ENCODE peak calls at places on chromosome 6, in four cellular contexts. S is PC-9, R is brain microvascular endothelial cell, D is Calu3. X is an unnamed sample.

GRCh38 chr6:142537612-142538478 is 236.0 kb downstream of the ADGRG6 start:
- DNase-seq in R (peak; percentile 14), S (peak; percentile 29), D (no peak), X (no peak)

GRCh38 chr6:85236636-85237035 is 213.2 kb upstream of the NT5E start:
- DNase-seq in S (no peak), D (no peak), R (no peak), X (peak; percentile 62)

GRCh38 chr6:75693534-75693933 is 55.5 kb upstream of the MYO6 start:
- DNase-seq in D (no peak), R (peak; percentile 48), S (no peak), X (no peak)

GRCh38 chr6:20332441-20333006 is 69.2 kb upstream of the E2F3 start:
- DNase-seq in R (no peak), S (no peak), D (no peak), X (no peak)

GRCh38 chr6:146814148-146814750 is 215.5 kb downstream of the ADGB start:
- DNase-seq in S (no peak), D (no peak), R (no peak), X (peak; percentile 3)

GRCh38 chr6:14273196-14273595 is 155.6 kb downstream of the CD83 start:
- DNase-seq in R (no peak), D (no peak), S (no peak), X (no peak)

GRCh38 chr6:42045538-42046460 is 4.5 kb upstream of the TAF8 start:
- DNase-seq in S (peak; percentile 86), R (peak; percentile 89), D (peak; percentile 78), X (peak; percentile 86)

GRCh38 chr6:68572525-68572924 is 62.6 kb upstream of the ADGRB3 start:
- DNase-seq in S (peak; percentile 4), D (peak; percentile 59), R (peak; percentile 5), X (peak; percentile 39)

GRCh38 chr6:15752820-15753219 is 90.0 kb upstream of the DTNBP1 start:
- DNase-seq in R (no peak), D (peak; percentile 6), S (no peak), X (no peak)

GRCh38 chr6:56292505-56293181 is 45.3 kb upstream of the COL21A1 start:
- DNase-seq in D (peak; percentile 49), S (peak; percentile 40), R (peak; percentile 64), X (peak; percentile 81)

GRCh38 chr6:4948781-4949450 is 54.9 kb downstream of the RPP40 start:
- DNase-seq in D (no peak), S (no peak), R (no peak), X (no peak)

GRCh38 chr6:63066053-63066704 is 145.1 kb upstream of the FKBP1C start:
- DNase-seq in D (no peak), S (no peak), R (no peak), X (no peak)

GRCh38 chr6:168035661-168036616 is 38.5 kb downstream of the KIF25 start:
- DNase-seq in D (peak; percentile 47), S (no peak), R (peak; percentile 79), X (no peak)

GRCh38 chr6:33298773-33299236 is at the start of gene RGL2:
- DNase-seq in S (peak; percentile 61), D (peak; percentile 79), R (no peak), X (peak; percentile 59)

GRCh38 chr6:112289039-112289566 is 34.7 kb upstream of the LAMA4 start:
- DNase-seq in R (peak; percentile 76), S (no peak), D (no peak), X (peak; percentile 84)

GRCh38 chr6:121453191-121453590 is 17.7 kb downstream of the GJA1 start:
- DNase-seq in D (no peak), R (no peak), S (no peak), X (no peak)

GRCh38 chr6:87944541-87944954 is 103.1 kb upstream of the SPACA1 start:
- DNase-seq in R (peak; percentile 74), S (peak; percentile 55), D (peak; percentile 50), X (peak; percentile 28)

GRCh38 chr6:148192310-148192709 is 150.3 kb upstream of the SASH1 start:
- DNase-seq in S (no peak), D (no peak), R (peak; percentile 75), X (peak; percentile 77)

GRCh38 chr6:109579361-109579760 is 96.3 kb upstream of the ZBTB24 start:
- DNase-seq in S (no peak), R (no peak), D (no peak), X (no peak)

GRCh38 chr6:21726676-21727075 is 133.1 kb downstream of the SOX4 start:
- DNase-seq in R (no peak), D (no peak), S (no peak), X (no peak)

GRCh38 chr6:96913621-96914020 is 10.9 kb upstream of the KLHL32 start:
- DNase-seq in R (no peak), S (no peak), D (no peak), X (no peak)

GRCh38 chr6:144259988-144260387 is 25.1 kb upstream of the UTRN start:
- DNase-seq in S (no peak), D (no peak), R (no peak), X (no peak)

GRCh38 chr6:85463621-85464259 is 13.9 kb downstream of the NT5E start:
- DNase-seq in D (no peak), S (no peak), R (no peak), X (no peak)

GRCh38 chr6:108497883-108498282 is 62.8 kb upstream of the FOXO3 start:
- DNase-seq in S (no peak), R (peak; percentile 53), D (peak; percentile 39), X (peak; percentile 41)
- TF ChIP-seq CTCF in S (peak; percentile 63), R (peak; percentile 79), D (peak; percentile 41), X (peak; percentile 48)

DNA sequence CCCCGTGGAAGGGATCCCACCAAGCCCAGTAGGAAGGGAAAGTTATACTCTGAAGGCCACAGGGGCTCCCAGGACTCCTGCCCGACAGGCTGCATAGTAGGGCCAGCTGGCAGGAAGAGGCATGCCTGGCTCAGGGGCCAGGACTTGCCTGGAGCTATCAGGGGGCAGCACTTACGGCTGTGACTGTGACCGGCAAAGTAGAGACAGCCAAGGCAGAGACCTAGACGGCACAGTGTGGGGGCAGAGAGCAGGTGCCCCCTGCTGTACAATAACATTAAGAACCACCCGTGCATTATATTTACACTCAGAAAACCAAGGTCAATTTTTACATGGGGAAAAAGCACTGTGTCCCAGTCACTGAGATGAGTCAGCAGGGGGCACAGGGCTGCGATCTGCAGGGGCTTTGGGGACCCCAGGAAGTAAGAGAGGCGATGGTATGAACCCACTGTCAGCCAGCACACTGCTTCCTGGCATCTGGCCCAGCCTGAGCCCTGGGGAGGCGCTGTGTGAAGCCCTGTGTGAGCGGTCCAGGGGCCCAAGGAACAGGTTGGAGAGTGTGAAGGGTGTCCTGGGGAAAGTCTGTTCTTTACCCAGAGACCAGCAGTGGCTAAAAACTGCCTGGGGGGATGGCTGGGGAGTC is 9.9 kb downstream of the CCDC167 start:
- DNase-seq in S (no peak), D (no peak), R (peak; percentile 5), X (peak; percentile 36)
- TF ChIP-seq CTCF in S (no peak), D (no peak), R (peak; percentile 50), X (peak; percentile 14)

DNA sequence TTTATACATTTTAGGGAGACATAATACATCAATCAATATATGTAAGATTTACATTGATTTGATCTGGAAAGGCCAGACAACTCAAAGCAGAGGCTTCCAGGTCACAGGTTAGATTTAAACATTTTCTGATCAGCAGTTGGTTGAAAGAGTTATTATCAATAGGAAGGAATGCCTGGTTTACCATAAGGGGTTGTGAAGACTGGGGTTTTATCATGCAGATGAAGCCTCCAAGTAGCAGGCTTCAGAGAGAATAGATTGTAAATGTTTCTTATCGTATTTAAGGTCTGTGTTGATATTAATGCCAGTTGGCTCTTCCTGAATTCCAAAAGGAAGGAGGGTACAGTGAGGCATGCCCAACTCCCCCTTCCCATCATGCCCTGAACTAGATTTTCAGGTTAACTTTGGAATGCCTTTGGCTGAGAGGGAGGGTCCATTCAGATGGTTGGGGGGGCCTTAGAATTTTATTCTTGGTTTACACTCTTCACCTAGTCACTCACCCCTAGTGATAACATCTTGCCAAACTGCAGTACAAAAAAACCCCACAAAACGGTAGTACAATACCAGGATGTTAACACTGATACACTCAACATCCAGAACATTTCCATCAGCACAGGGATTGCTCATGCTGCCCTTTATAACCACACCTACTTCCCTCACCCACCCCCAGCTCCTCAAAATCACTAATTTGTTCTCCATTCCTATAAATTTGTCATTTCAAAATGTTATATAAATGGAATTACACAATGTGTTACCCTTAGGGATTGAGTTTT is 259.6 kb upstream of the PLN start:
- DNase-seq in S (no peak), R (no peak), D (no peak), X (no peak)
- TF ChIP-seq CTCF in S (no peak), R (peak; percentile 9), D (no peak), X (peak; percentile 39)

DNA sequence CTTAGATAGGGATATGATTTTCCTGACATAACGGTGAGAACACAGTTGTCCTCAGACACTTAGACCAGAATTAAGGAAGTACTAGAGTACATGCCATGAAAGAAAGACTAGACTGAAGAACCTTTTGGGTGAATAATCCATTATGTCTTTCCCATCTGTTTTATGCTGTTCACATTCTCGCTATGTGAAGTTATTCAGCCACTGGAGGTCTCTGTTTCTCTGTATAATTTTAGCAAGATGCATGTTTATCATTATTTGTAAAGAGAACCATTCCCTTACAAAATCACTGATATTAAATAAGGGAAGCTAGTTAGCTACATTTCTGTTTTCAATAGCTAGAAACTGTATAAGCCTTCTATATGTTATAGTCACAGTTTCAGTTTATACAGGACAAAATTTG is 391.9 kb downstream of the CD109 start:
- DNase-seq in S (no peak), R (peak; percentile 14), D (no peak), X (peak; percentile 66)
- TF ChIP-seq CTCF in S (no peak), R (peak; percentile 12), D (no peak), X (peak; percentile 26)

X was measured in foreskin fibroblast.